ENCODE peak calls at places on chromosomes 5 and 9, in nine cellular contexts. V, A, U, S, T, M, Y, Z and K are unnamed samples.

GRCh38 chr5:178113141-178113787 is at the start of gene N4BP3:
- DNase-seq in V (peak; percentile 44), A (peak; percentile 81), U (no peak), S (no peak), T (no peak), M (peak; percentile 42), Y (peak; percentile 20), Z (no peak), K (peak; percentile 81)

GRCh38 chr9:103372828-103373227 is 377.7 kb downstream of the CYLC2 start:
- DNase-seq in V (no peak), A (no peak), U (no peak), S (no peak), T (no peak), M (no peak), Y (no peak), Z (no peak), K (no peak)

GRCh38 chr5:75510836-75511434 is 494 bp downstream of the CERT1 start:
- DNase-seq in V (peak; percentile 15), A (peak; percentile 66), U (no peak), S (no peak), T (peak; percentile 83), M (no peak), Y (peak; percentile 36), Z (no peak), K (peak; percentile 39)

GRCh38 chr5:131303537-131303936 is 39.7 kb downstream of the CDC42SE2 start:
- DNase-seq in V (peak; percentile 74), A (peak; percentile 73), U (peak; percentile 47), S (no peak), T (no peak), M (no peak), Y (peak; percentile 82), Z (peak; percentile 54), K (no peak)

GRCh38 chr9:36832232-36832795 is 201.8 kb downstream of the PAX5 start:
- DNase-seq in V (no peak), A (no peak), U (no peak), S (no peak), T (no peak), M (no peak), Y (no peak), Z (no peak), K (no peak)

GRCh38 chr5:86909461-86909881 is 291.7 kb downstream of the COX7C start:
- DNase-seq in V (peak; percentile 75), A (peak; percentile 83), U (peak; percentile 14), S (no peak), T (no peak), M (no peak), Y (peak; percentile 89), Z (peak; percentile 89), K (no peak)

GRCh38 chr5:111223086-111223789 is 946 bp upstream of the CAMK4 start:
- DNase-seq in V (no peak), A (no peak), U (no peak), S (no peak), T (no peak), M (no peak), Y (no peak), Z (no peak), K (peak; percentile 52)

GRCh38 chr5:80184235-80185023 is 71.4 kb downstream of the SERINC5 start:
- DNase-seq in V (no peak), A (no peak), U (no peak), S (no peak), T (no peak), M (peak; percentile 57), Y (no peak), Z (no peak), K (no peak)

GRCh38 chr5:36768450-36768849 is 108.1 kb upstream of the NIPBL start:
- DNase-seq in V (no peak), A (no peak), U (no peak), S (no peak), T (no peak), M (no peak), Y (no peak), Z (no peak), K (no peak)

GRCh38 chr9:107397076-107398049 is 92.2 kb downstream of the KLF4 start:
- DNase-seq in V (peak; percentile 37), A (peak; percentile 77), U (peak; percentile 55), S (no peak), T (no peak), M (no peak), Y (peak; percentile 83), Z (no peak), K (no peak)

GRCh38 chr5:21236896-21237830 is 1249.2 kb upstream of the CDH18 start:
- DNase-seq in V (no peak), A (no peak), U (no peak), S (no peak), T (no peak), M (no peak), Y (no peak), Z (no peak), K (no peak)

GRCh38 chr5:104265531-104266130 is 703.0 kb upstream of the NUDT12 start:
- DNase-seq in V (no peak), A (no peak), U (no peak), S (no peak), T (no peak), M (no peak), Y (no peak), Z (no peak), K (no peak)

GRCh38 chr5:137695651-137696428 is 40.0 kb downstream of the KLHL3 start:
- DNase-seq in V (no peak), A (no peak), U (no peak), S (peak; percentile 17), T (no peak), M (no peak), Y (no peak), Z (no peak), K (peak; percentile 40)

GRCh38 chr9:86867658-86868313 is 79.5 kb downstream of the GAS1 start:
- DNase-seq in V (no peak), A (no peak), U (no peak), S (no peak), T (no peak), M (peak; percentile 26), Y (no peak), Z (no peak), K (no peak)

GRCh38 chr5:2803751-2804150 is 52.3 kb upstream of the IRX2 start:
- DNase-seq in V (no peak), A (no peak), U (no peak), S (no peak), T (no peak), M (no peak), Y (no peak), Z (no peak), K (no peak)

GRCh38 chr9:36974731-36975130 is 59.3 kb downstream of the PAX5 start:
- DNase-seq in V (no peak), A (no peak), U (no peak), S (no peak), T (no peak), M (no peak), Y (no peak), Z (no peak), K (no peak)

GRCh38 chr5:52767766-52768480 is 19.8 kb upstream of the ITGA1 start:
- DNase-seq in V (no peak), A (no peak), U (no peak), S (no peak), T (no peak), M (no peak), Y (no peak), Z (no peak), K (no peak)

GRCh38 chr9:110520120-110520701 is 59.3 kb downstream of the SVEP1 start:
- DNase-seq in V (peak; percentile 57), A (peak; percentile 87), U (peak; percentile 74), S (no peak), T (no peak), M (no peak), Y (peak; percentile 94), Z (no peak), K (no peak)